ENCODE peak calls at places on chromosomes 3 and 15, in four cellular contexts. M is PC-9, A is upper lobe of right lung, F is GM12878. V is an unnamed sample. For H3K9me3, the result is how much of the 10 kb centered on the place peaks cover.

GRCh38 chr3:19888428-19889152 is 45.4 kb downstream of the EFHB start:
- DNase-seq in M (no peak), A (no peak), F (no peak), V (no peak)

GRCh38 chr3:149239357-149239936 is 17.8 kb upstream of the CP start:
- DNase-seq in M (no peak), A (no peak), F (no peak), V (no peak)

GRCh38 chr15:41392659-41393058 is 9.6 kb downstream of the NDUFAF1 start:
- DNase-seq in M (no peak), A (no peak), F (no peak), V (no peak)

GRCh38 chr3:47362704-47363103 is 18.1 kb upstream of the PTPN23 start:
- DNase-seq in M (no peak), A (peak), F (no peak), V (no peak)

GRCh38 chr3:25689226-25689625 is 24.5 kb upstream of the TOP2B start:
- DNase-seq in M (no peak), A (no peak), F (no peak), V (no peak)

GRCh38 chr15:52789008-52789600 is 1.0 kb downstream of the ONECUT1 start:
- DNase-seq in M (no peak), A (no peak), F (no peak), V (no peak)

GRCh38 chr15:51327081-51327480 is 11.3 kb downstream of the CYP19A1 start:
- DNase-seq in M (no peak), A (no peak), F (no peak), V (no peak)

GRCh38 chr3:105233056-105233455 is 133.7 kb upstream of the ALCAM start:
- DNase-seq in M (no peak), A (no peak), F (no peak), V (no peak)

GRCh38 chr3:110413807-110414748 is 657.5 kb upstream of the NECTIN3 start:
- DNase-seq in M (no peak), A (no peak), F (no peak), V (no peak)

GRCh38 chr3:4504340-4505261 is 11.5 kb downstream of the ITPR1 start:
- DNase-seq in M (no peak), A (no peak), F (no peak), V (peak)

GRCh38 chr3:178182337-178182761 is 353.9 kb upstream of the KCNMB2 start:
- DNase-seq in M (no peak), A (no peak), F (no peak), V (no peak)

GRCh38 chr3:111151438-111151837 is 79.8 kb downstream of the NECTIN3 start:
- DNase-seq in M (peak), A (no peak), F (no peak), V (no peak)

GRCh38 chr15:79957741-79958140 is 13.3 kb downstream of the BCL2A1 start:
- DNase-seq in M (no peak), A (no peak), F (no peak), V (no peak)

GRCh38 chr15:69762373-69763148 is 309.9 kb downstream of the RPLP1 start:
- DNase-seq in M (no peak), A (no peak), F (no peak), V (no peak)

GRCh38 chr15:74168673-74169274 is 4.7 kb upstream of the ISLR start:
- DNase-seq in M (no peak), A (no peak), F (no peak), V (no peak)

GRCh38 chr3:71684752-71685151 is 40.5 kb downstream of the EIF4E3 start:
- DNase-seq in M (no peak), A (no peak), F (no peak), V (no peak)

GRCh38 chr3:142958707-142959106 is 4.8 kb downstream of the PAQR9 start:
- DNase-seq in M (peak), A (no peak), F (no peak), V (no peak)

GRCh38 chr3:14466179-14466903 is 63.9 kb downstream of the SLC6A6 start:
- DNase-seq in M (no peak), A (no peak), F (no peak), V (no peak)

GRCh38 chr15:39472661-39473657 is 107.9 kb upstream of the THBS1 start:
- DNase-seq in M (no peak), A (peak), F (no peak), V (no peak)

GRCh38 chr3:30639937-30640336 is 33.5 kb downstream of the TGFBR2 start:
- DNase-seq in M (no peak), A (no peak), F (peak), V (no peak)

GRCh38 chr3:165466856-165467255 is 270.7 kb upstream of the SLITRK3 start:
- DNase-seq in M (no peak), A (no peak), F (no peak), V (no peak)

GRCh38 chr3:55879901-55880331 is 392.8 kb upstream of the WNT5A start:
- DNase-seq in M (no peak), A (no peak), F (no peak), V (no peak)

GRCh38 chr15:92601940-92602593 is 53.5 kb downstream of the FAM174B start:
- DNase-seq in M (no peak), A (no peak), F (no peak), V (no peak)

GRCh38 chr3:127714866-127715265 is 42.1 kb downstream of the ABTB1 start:
- DNase-seq in M (no peak), A (peak), F (no peak), V (no peak)

GRCh38 chr3:134228035-134228434 is 22.6 kb downstream of the RYK start:
- DNase-seq in M (no peak), A (no peak), F (no peak), V (no peak)

GRCh38 chr3:12870942-12871341 is 29.6 kb upstream of the RPL32 start:
- DNase-seq in M (no peak), A (no peak), F (no peak), V (no peak)

GRCh38 chr3:134201201-134202130 is 49.2 kb downstream of the RYK start:
- DNase-seq in M (no peak), A (no peak), F (no peak), V (no peak)

GRCh38 chr15:55846108-55846707 is 103.3 kb upstream of the PRTG start:
- DNase-seq in M (peak), A (no peak), F (peak), V (no peak)

GRCh38 chr3:105653161-105653560 is 215.7 kb downstream of the CBLB start:
- DNase-seq in M (no peak), A (no peak), F (no peak), V (no peak)

GRCh38 chr15:63176302-63176701 is 13.1 kb upstream of the RAB8B start:
- DNase-seq in M (no peak), A (no peak), F (no peak), V (no peak)

GRCh38 chr3:188283347-188283746 is 129.4 kb downstream of the LPP start:
- DNase-seq in M (no peak), A (no peak), F (no peak), V (no peak)

GRCh38 chr15:85974348-85974705 is 105.3 kb upstream of the AGBL1 start:
- DNase-seq in M (no peak), A (no peak), F (no peak), V (no peak)

GRCh38 chr3:42516443-42516842 is 14.0 kb downstream of the VIPR1 start:
- DNase-seq in M (no peak), A (no peak), F (no peak), V (no peak)

GRCh38 chr3:144590854-144591253 is 619.2 kb downstream of the DIPK2A start:
- DNase-seq in M (no peak), A (no peak), F (no peak), V (no peak)

GRCh38 chr3:16425398-16426057 is 88.0 kb downstream of the RFTN1 start:
- DNase-seq in M (no peak), A (no peak), F (no peak), V (no peak)

GRCh38 chr3:52663098-52663497 is 22.6 kb downstream of the PBRM1 start:
- DNase-seq in M (no peak), A (no peak), F (no peak), V (no peak)

GRCh38 chr3:87691109-87691508 is 367.7 kb downstream of the CGGBP1 start:
- DNase-seq in M (no peak), A (no peak), F (no peak), V (no peak)

GRCh38 chr15:41983621-41984571 is 11.5 kb upstream of the EHD4 start:
- DNase-seq in M (no peak), A (no peak), F (no peak), V (no peak)

GRCh38 chr3:129421988-129422745 is 6.3 kb downstream of the EFCAB12 start:
- DNase-seq in M (no peak), A (no peak), F (no peak), V (no peak)

GRCh38 chr3:71694358-71694999 is 30.7 kb downstream of the EIF4E3 start:
- DNase-seq in M (no peak), A (no peak), F (no peak), V (no peak)

DNA sequence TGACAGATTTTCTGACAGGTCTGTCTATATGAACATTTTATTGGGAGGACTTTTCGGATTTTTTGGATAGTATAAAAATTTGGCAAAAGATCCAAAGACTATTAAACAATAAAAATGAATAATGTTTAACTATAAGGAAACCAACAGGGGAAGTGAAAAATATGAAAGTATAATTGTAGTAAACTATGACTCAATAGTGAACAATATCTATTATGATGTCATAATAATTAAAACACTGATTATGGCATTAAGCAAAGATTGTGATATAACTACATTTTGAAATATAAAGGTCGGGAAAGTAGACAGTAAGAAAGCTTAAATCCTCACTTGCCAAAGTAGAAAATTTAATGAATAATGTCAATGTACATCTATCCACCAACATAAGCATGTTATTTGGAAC is 44.3 kb upstream of the CNTN6 start:
- DNase-seq in M (no peak), A (no peak), F (no peak), V (no peak)
- H3K9me3 ChIP-seq in M (under half), A (under half), F (under half), V (under half)

DNA sequence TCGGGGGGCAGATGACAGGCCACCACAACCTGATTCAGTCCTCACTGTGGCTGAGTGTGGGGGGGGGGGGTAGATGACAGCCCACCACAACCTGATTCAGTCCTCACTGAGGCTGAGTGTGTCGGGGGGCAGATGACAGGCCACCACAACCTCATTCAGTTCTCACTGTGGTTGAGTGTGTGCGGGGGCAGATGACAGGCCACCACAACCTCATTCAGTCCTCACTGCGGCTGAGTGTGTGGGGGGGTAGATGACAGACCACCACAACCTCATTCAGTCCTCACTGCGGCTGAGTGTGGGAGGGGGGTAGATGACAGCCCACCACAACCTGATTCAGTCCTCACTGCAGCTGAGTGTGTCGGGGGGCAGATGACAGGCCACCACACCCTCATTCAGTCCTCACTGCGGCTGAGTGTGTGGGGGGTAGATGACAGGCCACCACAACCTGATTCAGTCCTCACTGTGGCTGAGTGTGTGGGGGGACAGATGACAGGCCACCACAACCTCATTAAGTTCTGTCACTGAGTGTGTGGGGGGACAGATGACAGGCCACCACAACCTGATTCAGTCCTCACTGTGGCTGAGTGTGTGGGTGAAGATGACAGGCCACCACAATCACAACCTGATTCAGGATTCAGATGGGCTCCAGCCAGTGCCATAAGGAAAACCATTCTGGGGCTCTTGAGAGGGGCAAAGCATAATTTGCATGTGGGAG is 16.9 kb downstream of the ZNF717 start:
- DNase-seq in M (no peak), A (no peak), F (no peak), V (no peak)
- H3K9me3 ChIP-seq in M (under half), A (under half), F (under half), V (under half)

GRCh38 chr3:440826-441225 is 244.3 kb downstream of the CHL1 start:
- DNase-seq in M (no peak), A (no peak), F (no peak), V (no peak)
- H3K9me3 ChIP-seq in M (under half), A (under half), F (under half), V (under half)

GRCh38 chr15:78211189-78211921 is 23.0 kb downstream of the ACSBG1 start:
- DNase-seq in M (no peak), A (no peak), F (no peak), V (no peak)

GRCh38 chr15:78213956-78214355 is 20.4 kb downstream of the ACSBG1 start:
- DNase-seq in M (no peak), A (no peak), F (no peak), V (no peak)

GRCh38 chr15:78213425-78213750 is 21.0 kb downstream of the ACSBG1 start:
- DNase-seq in M (no peak), A (no peak), F (no peak), V (no peak)

GRCh38 chr15:78212008-78212407 is 22.4 kb downstream of the ACSBG1 start:
- DNase-seq in M (no peak), A (no peak), F (no peak), V (no peak)

GRCh38 chr15:78212546-78213424 is 21.6 kb downstream of the ACSBG1 start:
- DNase-seq in M (peak), A (no peak), F (no peak), V (no peak)
- H3K9me3 ChIP-seq in M (under half), A (under half), F (under half), V (under half)

GRCh38 chr3:176351408-176351807 is 845.9 kb downstream of the TBL1XR1 start:
- DNase-seq in M (no peak), A (no peak), F (no peak), V (no peak)

GRCh38 chr3:176357891-176358290 is 839.4 kb downstream of the TBL1XR1 start:
- DNase-seq in M (no peak), A (no peak), F (no peak), V (no peak)

GRCh38 chr3:176349706-176350105 is 847.6 kb downstream of the TBL1XR1 start:
- DNase-seq in M (no peak), A (no peak), F (no peak), V (no peak)

GRCh38 chr3:176354843-176355242 is 842.4 kb downstream of the TBL1XR1 start:
- DNase-seq in M (no peak), A (no peak), F (no peak), V (no peak)

DNA sequence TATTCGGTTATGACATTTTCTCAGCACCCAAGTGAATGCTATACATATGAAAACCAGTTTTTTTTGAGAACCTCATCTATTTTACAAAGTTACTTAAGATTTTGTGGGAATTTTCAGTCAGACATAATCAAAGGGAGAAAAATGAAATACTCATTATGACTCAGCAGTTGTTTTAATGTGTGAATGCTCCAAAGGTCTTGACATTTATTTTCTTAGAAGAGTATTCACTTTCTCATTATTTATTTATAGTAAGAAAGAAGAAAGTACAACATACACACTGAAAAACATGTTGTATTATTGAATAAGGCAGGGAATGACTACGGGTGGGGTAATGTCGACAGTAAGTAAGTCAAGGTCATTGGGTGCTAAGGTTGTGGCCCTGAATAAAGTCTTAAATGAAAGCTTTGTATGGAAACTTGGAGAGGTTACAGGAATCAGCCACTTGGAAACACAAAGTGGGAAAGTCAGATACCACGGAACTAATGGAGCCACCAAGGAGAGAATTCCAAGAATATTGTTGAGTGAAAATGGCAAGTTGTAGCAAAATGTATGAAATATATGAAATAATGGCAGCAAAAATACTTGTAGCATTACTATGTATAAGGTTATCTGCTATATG is 844.5 kb downstream of the TBL1XR1 start:
- DNase-seq in M (no peak), A (no peak), F (no peak), V (no peak)
- H3K9me3 ChIP-seq in M (under half), A (under half), F (under half), V (under half)

GRCh38 chr3:125011941-125012340 is 43.9 kb downstream of the HEG1 start:
- DNase-seq in M (no peak), A (no peak), F (no peak), V (no peak)
- H3K9me3 ChIP-seq in M (under half), A (under half), F (under half), V (under half)

DNA sequence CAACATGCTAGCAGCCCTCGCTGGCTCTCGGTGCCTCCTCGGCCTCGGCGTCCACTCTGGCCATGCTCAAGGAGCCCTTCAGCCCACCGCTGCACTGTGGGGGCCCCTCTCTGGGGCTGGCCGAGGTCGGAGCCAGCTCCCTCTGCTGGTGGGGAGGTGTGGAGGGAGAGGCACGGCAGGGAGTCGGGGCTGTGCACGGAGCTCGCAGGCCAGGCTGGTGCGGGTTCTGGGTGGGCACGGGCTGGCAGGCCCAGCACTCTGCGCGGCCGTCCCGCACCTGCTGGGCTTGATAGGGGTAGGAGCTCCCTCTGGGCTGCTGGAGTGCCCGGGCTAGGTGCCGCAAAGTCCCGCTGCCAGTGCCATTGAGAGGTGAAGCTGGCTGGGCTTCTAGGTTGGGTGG is 251.0 kb downstream of the SQOR start:
- DNase-seq in M (no peak), A (no peak), F (no peak), V (no peak)
- H3K9me3 ChIP-seq in M (under half), A (under half), F (under half), V (under half)

GRCh38 chr15:82679626-82680199 is 30.0 kb downstream of the AP3B2 start:
- DNase-seq in M (no peak), A (no peak), F (no peak), V (no peak)
- H3K9me3 ChIP-seq in M (under half), A (under half), F (under half), V (under half)

GRCh38 chr3:132382688-132383194 is 34.6 kb upstream of the DNAJC13 start:
- DNase-seq in M (no peak), A (no peak), F (no peak), V (no peak)
- H3K9me3 ChIP-seq in M (under half), A (under half), F (under half), V (under half)

GRCh38 chr15:76354823-76355440 is 18.4 kb downstream of the ISL2 start:
- DNase-seq in M (no peak), A (no peak), F (no peak), V (no peak)
- H3K9me3 ChIP-seq in M (under half), A (under half), F (under half), V (under half)